ENCODE peak calls at places on chromosomes 13 and 19, in six cellular contexts. N is brain pericyte; E is DMS153; Y is Jurkat, Clone E6-1; Q is ELF-1; F is head of caudate nucleus. A is an unnamed sample.

GRCh38 chr19:56125806-56126590 is 4.9 kb upstream of the ZNF787 start:
- DNase-seq in N (no peak), Y (no peak), Q (no peak), E (no peak), F (no peak), A (no peak)

GRCh38 chr13:26508885-26509284 is 48.6 kb upstream of the WASF3 start:
- DNase-seq in N (no peak), E (no peak), F (no peak), Q (no peak), Y (no peak), A (no peak)

GRCh38 chr13:85377783-85378182 is 421.4 kb downstream of the SLITRK6 start:
- DNase-seq in E (no peak), Y (no peak), N (no peak), F (no peak), Q (no peak), A (no peak)

GRCh38 chr13:33842207-33842606 is 24.3 kb downstream of the RFC3 start:
- DNase-seq in F (no peak), Q (no peak), Y (no peak), E (no peak), N (no peak), A (no peak)

GRCh38 chr13:76939215-76939614 is 9.1 kb upstream of the ACOD1 start:
- DNase-seq in F (no peak), N (no peak), Q (no peak), Y (no peak), E (no peak), A (no peak)

GRCh38 chr13:49580980-49581680 is 4.2 kb downstream of the RCBTB1 start:
- DNase-seq in N (no peak), F (no peak), Q (no peak), Y (no peak), E (no peak), A (no peak)

GRCh38 chr19:52258426-52258825 is 11.0 kb upstream of the ZNF766 start:
- DNase-seq in E (no peak), Y (no peak), F (no peak), Q (no peak), N (no peak), A (no peak)

GRCh38 chr13:37029617-37030016 is 29.0 kb downstream of the EXOSC8 start:
- DNase-seq in Q (no peak), Y (no peak), F (no peak), E (no peak), N (no peak), A (no peak)

GRCh38 chr13:99651016-99651415 is 149.7 kb downstream of the TM9SF2 start:
- DNase-seq in Q (no peak), F (no peak), E (no peak), Y (no peak), N (no peak), A (no peak)

GRCh38 chr13:79775830-79776229 is 294.9 kb downstream of the NDFIP2 start:
- DNase-seq in Y (peak), E (peak), Q (peak), N (no peak), F (peak), A (peak)

GRCh38 chr13:100825551-100825950 is 151.0 kb upstream of the TMTC4 start:
- DNase-seq in Y (no peak), N (no peak), Q (no peak), F (no peak), E (no peak), A (no peak)

GRCh38 chr19:28406237-28406596 is 806.7 kb downstream of the UQCRFS1 start:
- DNase-seq in Q (no peak), N (no peak), E (peak), Y (no peak), F (no peak), A (no peak)

GRCh38 chr13:60329221-60329983 is 67.6 kb upstream of the TDRD3 start:
- DNase-seq in Q (peak), N (no peak), F (peak), E (peak), Y (peak), A (peak)

GRCh38 chr19:28633223-28634030 is 579.5 kb downstream of the UQCRFS1 start:
- DNase-seq in Q (peak), E (peak), Y (peak), F (peak), N (no peak), A (peak)

GRCh38 chr19:42280761-42281174 is 11.7 kb downstream of the CIC start:
- DNase-seq in F (peak), Q (no peak), N (no peak), Y (no peak), E (no peak), A (no peak)

GRCh38 chr13:95643471-95643813 is 1.1 kb downstream of the DZIP1 start:
- DNase-seq in E (no peak), N (no peak), Y (no peak), Q (peak), F (no peak), A (peak)

GRCh38 chr13:49840266-49840665 is 47.8 kb upstream of the KPNA3 start:
- DNase-seq in F (no peak), E (no peak), N (no peak), Q (no peak), Y (no peak), A (peak)

GRCh38 chr19:27972291-27973040 is 1240.5 kb downstream of the UQCRFS1 start:
- DNase-seq in N (no peak), E (peak), Q (peak), F (no peak), Y (no peak), A (peak)

A was measured in left kidney.